ENCODE peak calls at places on chromosomes 5 and 9, in five cellular contexts. One of them, this sample, is unnamed.

GRCh38 chr9:116318463-116319271 is 165.1 kb downstream of the PAPPA start:
- DNase-seq in endothelial cell: no peak
- DNase-seq in adipocyte: peak
- DNase-seq in DMS 273 treated with DMSO at 0.1 percent for 48 hours: no peak
- DNase-seq in iPS DF 19.7: no peak
- DNase-seq in this sample: no peak

GRCh38 chr9:99509291-99509826 is 287.3 kb downstream of the SEC61B start:
- DNase-seq in endothelial cell: no peak
- DNase-seq in adipocyte: no peak
- DNase-seq in DMS 273 treated with DMSO at 0.1 percent for 48 hours: no peak
- DNase-seq in iPS DF 19.7: no peak
- DNase-seq in this sample: no peak

GRCh38 chr5:116492776-116493175 is 81.8 kb downstream of the SEMA6A start:
- DNase-seq in endothelial cell: no peak
- DNase-seq in adipocyte: no peak
- DNase-seq in DMS 273 treated with DMSO at 0.1 percent for 48 hours: no peak
- DNase-seq in iPS DF 19.7: no peak
- DNase-seq in this sample: no peak

GRCh38 chr5:134555889-134556311 is 30.4 kb downstream of the JADE2 start:
- DNase-seq in endothelial cell: peak
- DNase-seq in adipocyte: peak
- DNase-seq in DMS 273 treated with DMSO at 0.1 percent for 48 hours: peak
- DNase-seq in iPS DF 19.7: no peak
- DNase-seq in this sample: peak

GRCh38 chr5:122180863-122181519 is 51.6 kb downstream of the ZNF474 start:
- DNase-seq in endothelial cell: no peak
- DNase-seq in adipocyte: peak
- DNase-seq in DMS 273 treated with DMSO at 0.1 percent for 48 hours: no peak
- DNase-seq in iPS DF 19.7: no peak
- DNase-seq in this sample: no peak

GRCh38 chr5:7274180-7274579 is 121.8 kb upstream of the ADCY2 start:
- DNase-seq in endothelial cell: no peak
- DNase-seq in adipocyte: no peak
- DNase-seq in DMS 273 treated with DMSO at 0.1 percent for 48 hours: no peak
- DNase-seq in iPS DF 19.7: no peak
- DNase-seq in this sample: no peak

GRCh38 chr5:136028782-136029742 is at the start of gene TGFBI:
- DNase-seq in endothelial cell: peak
- DNase-seq in adipocyte: peak
- DNase-seq in DMS 273 treated with DMSO at 0.1 percent for 48 hours: no peak
- DNase-seq in iPS DF 19.7: no peak
- DNase-seq in this sample: peak

GRCh38 chr5:74378464-74378863 is 262.1 kb downstream of the ENC1 start:
- DNase-seq in endothelial cell: no peak
- DNase-seq in adipocyte: peak
- DNase-seq in DMS 273 treated with DMSO at 0.1 percent for 48 hours: no peak
- DNase-seq in iPS DF 19.7: no peak
- DNase-seq in this sample: no peak